ENCODE peak calls at places on chromosomes 11 and 22, in five cellular contexts. A, P, Y, H and L are unnamed samples.

GRCh38 chr22:40709752-40710413 is 30.6 kb downstream of the MCHR1 start:
- DNase-seq in H (peak), Y (peak), P (peak), A (no peak), L (no peak)

GRCh38 chr22:27372969-27373670 is 428.4 kb downstream of the MN1 start:
- DNase-seq in H (no peak), P (no peak), Y (no peak), A (no peak), L (no peak)

GRCh38 chr22:42991010-42991651 is 23.8 kb downstream of the PACSIN2 start:
- DNase-seq in A (peak), H (no peak), P (peak), Y (peak), L (no peak)

GRCh38 chr11:126764221-126764620 is 236.3 kb downstream of the KIRREL3 start:
- DNase-seq in P (no peak), A (no peak), H (no peak), Y (no peak), L (no peak)

GRCh38 chr22:19811211-19811621 is 43.5 kb downstream of the GNB1L start:
- DNase-seq in Y (no peak), A (no peak), H (no peak), P (no peak), L (no peak)

GRCh38 chr11:86386791-86387190 is 12.1 kb downstream of the CCDC81 start:
- DNase-seq in H (no peak), A (no peak), P (peak), Y (peak), L (no peak)

GRCh38 chr11:2264366-2265011 is 5.9 kb downstream of the ASCL2 start:
- DNase-seq in H (no peak), Y (no peak), A (no peak), P (no peak), L (no peak)

GRCh38 chr11:2483426-2483825 is 38.6 kb downstream of the KCNQ1 start:
- DNase-seq in A (no peak), H (no peak), P (no peak), Y (no peak), L (no peak)

GRCh38 chr22:45709866-45710265 is 38.2 kb downstream of the ATXN10 start:
- DNase-seq in Y (peak), A (peak), P (no peak), H (no peak), L (no peak)

GRCh38 chr11:44484211-44484610 is 81.3 kb upstream of the CD82 start:
- DNase-seq in H (no peak), P (peak), Y (no peak), A (no peak), L (no peak)

GRCh38 chr22:40346178-40347064 is at the start of gene ADSL:
- DNase-seq in P (peak), Y (peak), H (peak), A (peak), L (no peak)

GRCh38 chr11:122696662-122697061 is 41.1 kb downstream of the UBASH3B start:
- DNase-seq in P (no peak), A (no peak), Y (no peak), H (no peak), L (no peak)

GRCh38 chr11:90254065-90254464 is 31.2 kb upstream of the CHORDC1 start:
- DNase-seq in P (no peak), Y (no peak), A (no peak), H (no peak), L (no peak)

DNA sequence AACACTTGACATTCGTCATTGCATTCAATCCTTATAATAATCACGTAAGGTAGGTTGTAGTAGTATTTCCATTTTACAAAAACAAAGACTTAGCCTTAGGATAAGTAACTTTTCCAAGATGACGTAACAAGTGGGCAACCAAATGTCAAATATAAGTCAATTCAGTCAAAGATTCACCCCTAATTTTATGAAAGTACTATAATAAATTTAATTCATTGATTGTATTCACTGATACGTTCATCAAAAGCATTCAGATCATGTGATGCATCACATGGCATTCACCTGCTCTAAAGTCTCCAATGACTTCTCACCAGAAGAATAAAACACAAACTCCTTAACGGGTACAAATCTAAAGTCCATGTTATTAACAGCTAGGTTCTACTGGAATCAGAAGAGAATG is 2.1 kb downstream of the KIF18A start:
- DNase-seq in H (no peak), A (no peak), Y (no peak), P (no peak), L (no peak)
- H3K4me3 ChIP-seq in H (no peak), A (no peak), Y (peak), P (no peak), L (no peak)

GRCh38 chr22:44085743-44086741 is 61.9 kb downstream of the PARVB start:
- DNase-seq in A (peak), P (peak), Y (peak), H (peak), L (peak)
- TF ChIP-seq CTCF in A (peak), P (peak), Y (peak), H (peak), L (peak)

GRCh38 chr11:17208257-17208999 is 642 bp upstream of the PIK3C2A start:
- DNase-seq in A (peak), P (peak), H (no peak), Y (peak), L (no peak)

GRCh38 chr11:17207317-17208256 is at the start of gene PIK3C2A:
- DNase-seq in Y (peak), A (peak), P (peak), H (peak), L (no peak)

GRCh38 chr11:17209939-17210245 is 2.1 kb upstream of the PIK3C2A start:
- DNase-seq in H (no peak), A (no peak), Y (no peak), P (peak), L (no peak)

GRCh38 chr11:17206448-17206847 is 1.3 kb downstream of the PIK3C2A start:
- DNase-seq in Y (no peak), P (no peak), A (no peak), H (no peak), L (no peak)
- H3K4me3 ChIP-seq in Y (peak), P (peak), A (peak), H (peak), L (peak)

GRCh38 chr11:35362571-35362980 is 56.8 kb downstream of the SLC1A2 start:
- DNase-seq in A (no peak), Y (no peak), H (no peak), P (no peak), L (no peak)
- TF ChIP-seq CTCF in A (no peak), Y (no peak), H (no peak), P (no peak), L (peak)

GRCh38 chr11:102451693-102452460 is 688 bp downstream of the TMEM123 start:
- DNase-seq in P (peak), Y (peak), H (peak), A (peak), L (peak)

GRCh38 chr11:102453286-102453797 is 777 bp upstream of the TMEM123 start:
- DNase-seq in A (no peak), Y (no peak), H (peak), P (no peak), L (no peak)

GRCh38 chr11:102452461-102453285 is at the start of gene TMEM123:
- DNase-seq in A (peak), Y (peak), P (peak), H (peak), L (no peak)

GRCh38 chr11:102449651-102450570 is 2.7 kb downstream of the TMEM123 start:
- DNase-seq in H (no peak), Y (no peak), P (no peak), A (no peak), L (no peak)

GRCh38 chr11:102451041-102451692 is 1.4 kb downstream of the TMEM123 start:
- DNase-seq in Y (no peak), P (no peak), A (no peak), H (no peak), L (no peak)
- H3K4me3 ChIP-seq in Y (peak), P (peak), A (peak), H (peak), L (peak)

DNA sequence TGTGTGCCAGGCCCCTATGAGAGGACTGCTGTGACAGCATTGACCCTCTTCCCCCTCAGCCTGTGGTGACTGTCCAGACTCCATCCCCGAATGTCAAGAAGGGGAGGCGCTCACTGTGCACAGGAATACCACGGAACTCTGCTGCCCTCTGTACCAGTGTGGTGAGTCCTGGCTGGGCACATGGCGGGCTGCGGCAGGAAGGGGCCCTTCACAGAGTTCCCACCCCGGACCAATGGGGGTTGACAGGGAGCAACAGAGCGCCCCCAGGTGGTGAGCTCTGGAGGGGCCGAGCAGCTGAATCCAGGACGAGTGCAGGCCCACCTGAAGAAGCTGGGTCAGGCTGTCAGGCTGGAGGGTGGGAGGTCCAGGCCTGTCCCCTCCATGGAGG is 83.8 kb upstream of the MYOD1 start:
- DNase-seq in P (no peak), Y (no peak), H (no peak), A (no peak), L (no peak)
- TF ChIP-seq CTCF in P (no peak), Y (no peak), H (no peak), A (peak), L (peak)

GRCh38 chr11:14075118-14075601 is 112.6 kb downstream of the SPON1 start:
- DNase-seq in Y (no peak), P (no peak), A (peak), H (no peak), L (peak)
- H3K4me3 ChIP-seq in Y (no peak), P (no peak), A (no peak), H (no peak), L (no peak)

GRCh38 chr11:16166571-16166970 is 189.8 kb downstream of the SOX6 start:
- DNase-seq in A (no peak), Y (peak), P (no peak), H (no peak), L (no peak)
- TF ChIP-seq CTCF in A (no peak), Y (no peak), P (no peak), H (no peak), L (no peak)

DNA sequence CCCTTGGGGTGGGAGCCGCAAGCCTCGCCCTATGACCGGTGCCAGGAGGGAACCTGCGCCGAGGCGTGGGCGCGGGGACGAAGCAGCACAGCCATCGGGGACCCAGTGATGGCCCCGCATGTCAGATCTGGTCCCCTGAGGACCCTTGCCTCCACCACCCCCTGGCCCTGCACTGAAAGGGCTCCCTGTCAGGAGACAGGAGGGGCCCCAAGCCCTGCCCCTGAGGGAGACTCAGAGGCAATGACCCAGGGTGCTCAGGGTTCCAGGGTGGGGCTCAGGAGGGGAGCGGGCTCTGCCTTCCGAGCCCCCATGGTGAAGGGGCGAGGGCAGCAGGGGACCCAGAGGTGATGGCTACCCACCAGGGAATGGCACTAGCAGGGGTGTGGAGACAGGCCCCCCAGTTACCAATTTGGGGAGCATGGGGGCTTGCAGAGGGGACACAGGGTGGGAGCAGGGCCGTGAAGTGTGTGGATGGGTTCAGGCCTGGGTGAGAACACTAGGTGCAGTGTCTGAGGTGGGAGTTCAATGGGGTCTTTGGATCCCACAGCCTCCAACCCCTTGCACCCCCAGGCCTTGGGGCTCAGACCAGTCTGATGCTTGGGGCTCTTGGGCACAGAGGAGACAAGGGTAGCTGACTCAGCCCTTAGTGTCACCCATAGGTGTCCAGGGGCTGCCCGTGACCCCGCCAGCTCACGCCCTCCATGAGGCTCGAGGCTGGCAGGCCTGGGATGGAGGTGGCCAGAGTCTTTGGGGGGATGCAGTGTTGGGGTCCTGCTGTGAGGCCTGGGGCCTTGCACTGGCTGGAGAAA is 499 bp downstream of the LRRC56 start:
- DNase-seq in P (no peak), A (no peak), Y (no peak), H (peak), L (no peak)
- H3K4me3 ChIP-seq in P (no peak), A (peak), Y (peak), H (peak), L (peak)